ENCODE peak calls at places on chromosomes 7 and 10, in six cellular contexts. One of them, this sample, is unnamed.

GRCh38 chr10:94430705-94431104 is 28.4 kb downstream of the TBC1D12 start:
- DNase-seq in fibroblast of mammary gland: peak; percentile 25
- DNase-seq in mucosa of descending colon: no peak
- DNase-seq in bronchial epithelial cell: no peak
- DNase-seq in colonic mucosa: no peak
- DNase-seq in lower lobe of right lung: no peak
- DNase-seq in this sample: no peak

GRCh38 chr7:71846160-71846559 is 566.0 kb downstream of the CALN1 start:
- DNase-seq in fibroblast of mammary gland: no peak
- DNase-seq in bronchial epithelial cell: no peak
- DNase-seq in mucosa of descending colon: no peak
- DNase-seq in lower lobe of right lung: no peak
- DNase-seq in colonic mucosa: no peak
- DNase-seq in this sample: no peak

GRCh38 chr7:12683678-12684077 is 3.8 kb upstream of the ARL4A start:
- DNase-seq in colonic mucosa: no peak
- DNase-seq in mucosa of descending colon: no peak
- DNase-seq in lower lobe of right lung: no peak
- DNase-seq in fibroblast of mammary gland: peak; percentile 41
- DNase-seq in bronchial epithelial cell: peak; percentile 30
- DNase-seq in this sample: no peak

GRCh38 chr7:132065193-132065972 is 509.0 kb upstream of the PODXL start:
- DNase-seq in fibroblast of mammary gland: peak; percentile 96
- DNase-seq in lower lobe of right lung: no peak
- DNase-seq in mucosa of descending colon: peak; percentile 31
- DNase-seq in bronchial epithelial cell: peak; percentile 97
- DNase-seq in colonic mucosa: peak; percentile 37
- DNase-seq in this sample: no peak

GRCh38 chr7:92621641-92622429 is 31.6 kb upstream of the FAM133B start:
- DNase-seq in lower lobe of right lung: no peak
- DNase-seq in bronchial epithelial cell: peak; percentile 76
- DNase-seq in mucosa of descending colon: no peak
- DNase-seq in colonic mucosa: no peak
- DNase-seq in fibroblast of mammary gland: no peak
- DNase-seq in this sample: no peak

GRCh38 chr7:155682484-155682883 is 38.0 kb downstream of the RBM33 start:
- DNase-seq in lower lobe of right lung: no peak
- DNase-seq in bronchial epithelial cell: no peak
- DNase-seq in fibroblast of mammary gland: no peak
- DNase-seq in mucosa of descending colon: no peak
- DNase-seq in colonic mucosa: no peak
- DNase-seq in this sample: no peak

GRCh38 chr10:42975558-42976352 is 101.1 kb upstream of the RET start:
- DNase-seq in bronchial epithelial cell: no peak
- DNase-seq in fibroblast of mammary gland: no peak
- DNase-seq in mucosa of descending colon: no peak
- DNase-seq in lower lobe of right lung: no peak
- DNase-seq in colonic mucosa: no peak
- DNase-seq in this sample: no peak

GRCh38 chr10:123855013-123855684 is 36.5 kb downstream of the CPXM2 start:
- DNase-seq in bronchial epithelial cell: no peak
- DNase-seq in colonic mucosa: no peak
- DNase-seq in fibroblast of mammary gland: no peak
- DNase-seq in lower lobe of right lung: no peak
- DNase-seq in mucosa of descending colon: no peak
- DNase-seq in this sample: no peak

GRCh38 chr10:102975483-102976057 is 57.5 kb downstream of the CNNM2 start:
- DNase-seq in fibroblast of mammary gland: peak; percentile 6
- DNase-seq in lower lobe of right lung: no peak
- DNase-seq in colonic mucosa: no peak
- DNase-seq in bronchial epithelial cell: no peak
- DNase-seq in mucosa of descending colon: no peak
- DNase-seq in this sample: no peak

GRCh38 chr7:87507446-87507845 is 32.0 kb upstream of the ABCB4 start:
- DNase-seq in lower lobe of right lung: no peak
- DNase-seq in colonic mucosa: no peak
- DNase-seq in fibroblast of mammary gland: no peak
- DNase-seq in mucosa of descending colon: no peak
- DNase-seq in bronchial epithelial cell: peak; percentile 2
- DNase-seq in this sample: no peak

GRCh38 chr10:625335-625699 is 64.2 kb downstream of the DIP2C start:
- DNase-seq in mucosa of descending colon: no peak
- DNase-seq in lower lobe of right lung: peak; percentile 41
- DNase-seq in bronchial epithelial cell: no peak
- DNase-seq in colonic mucosa: no peak
- DNase-seq in fibroblast of mammary gland: no peak
- DNase-seq in this sample: no peak

GRCh38 chr7:131911112-131911511 is 354.7 kb upstream of the PODXL start:
- DNase-seq in lower lobe of right lung: no peak
- DNase-seq in bronchial epithelial cell: no peak
- DNase-seq in colonic mucosa: no peak
- DNase-seq in fibroblast of mammary gland: no peak
- DNase-seq in mucosa of descending colon: no peak
- DNase-seq in this sample: no peak

GRCh38 chr10:77909755-77910375 is 16.7 kb downstream of the DLG5 start:
- DNase-seq in lower lobe of right lung: no peak
- DNase-seq in colonic mucosa: peak; percentile 82
- DNase-seq in bronchial epithelial cell: peak; percentile 44
- DNase-seq in fibroblast of mammary gland: peak; percentile 81
- DNase-seq in mucosa of descending colon: peak; percentile 67
- DNase-seq in this sample: no peak

GRCh38 chr7:32892521-32893224 is 1.1 kb upstream of the KBTBD2 start:
- DNase-seq in lower lobe of right lung: peak; percentile 62
- DNase-seq in bronchial epithelial cell: peak; percentile 84
- DNase-seq in mucosa of descending colon: peak; percentile 65
- DNase-seq in fibroblast of mammary gland: peak; percentile 65
- DNase-seq in colonic mucosa: peak; percentile 54
- DNase-seq in this sample: peak; percentile 68

GRCh38 chr10:97096327-97097153 is 89.2 kb downstream of the SLIT1 start:
- DNase-seq in lower lobe of right lung: no peak
- DNase-seq in bronchial epithelial cell: no peak
- DNase-seq in colonic mucosa: no peak
- DNase-seq in fibroblast of mammary gland: no peak
- DNase-seq in mucosa of descending colon: no peak
- DNase-seq in this sample: no peak

GRCh38 chr7:75915416-75916156 is 631 bp downstream of the POR start:
- DNase-seq in mucosa of descending colon: peak; percentile 35
- DNase-seq in fibroblast of mammary gland: peak; percentile 52
- DNase-seq in bronchial epithelial cell: no peak
- DNase-seq in lower lobe of right lung: no peak
- DNase-seq in colonic mucosa: peak; percentile 41
- DNase-seq in this sample: no peak

GRCh38 chr10:86715836-86716235 is 40.6 kb upstream of the BMPR1A start:
- DNase-seq in mucosa of descending colon: no peak
- DNase-seq in fibroblast of mammary gland: no peak
- DNase-seq in colonic mucosa: no peak
- DNase-seq in bronchial epithelial cell: no peak
- DNase-seq in lower lobe of right lung: no peak
- DNase-seq in this sample: no peak

GRCh38 chr7:94145602-94146001 is 141.4 kb upstream of the BET1 start:
- DNase-seq in mucosa of descending colon: no peak
- DNase-seq in bronchial epithelial cell: no peak
- DNase-seq in fibroblast of mammary gland: peak; percentile 81
- DNase-seq in colonic mucosa: no peak
- DNase-seq in lower lobe of right lung: no peak
- DNase-seq in this sample: no peak

GRCh38 chr10:112835933-112836564 is 114.0 kb upstream of the TCF7L2 start:
- DNase-seq in bronchial epithelial cell: no peak
- DNase-seq in colonic mucosa: no peak
- DNase-seq in lower lobe of right lung: no peak
- DNase-seq in mucosa of descending colon: peak; percentile 35
- DNase-seq in fibroblast of mammary gland: peak; percentile 12
- DNase-seq in this sample: no peak

GRCh38 chr7:148746139-148746538 is 47.4 kb downstream of the CUL1 start:
- DNase-seq in fibroblast of mammary gland: peak; percentile 9
- DNase-seq in bronchial epithelial cell: peak; percentile 10
- DNase-seq in lower lobe of right lung: no peak
- DNase-seq in mucosa of descending colon: no peak
- DNase-seq in colonic mucosa: no peak
- DNase-seq in this sample: no peak
- TF ChIP-seq CTCF in fibroblast of mammary gland: no peak
- TF ChIP-seq CTCF in bronchial epithelial cell: no peak
- TF ChIP-seq CTCF in lower lobe of right lung: no peak
- TF ChIP-seq CTCF in mucosa of descending colon: no peak
- TF ChIP-seq CTCF in colonic mucosa: no peak
- TF ChIP-seq CTCF in this sample: no peak

DNA sequence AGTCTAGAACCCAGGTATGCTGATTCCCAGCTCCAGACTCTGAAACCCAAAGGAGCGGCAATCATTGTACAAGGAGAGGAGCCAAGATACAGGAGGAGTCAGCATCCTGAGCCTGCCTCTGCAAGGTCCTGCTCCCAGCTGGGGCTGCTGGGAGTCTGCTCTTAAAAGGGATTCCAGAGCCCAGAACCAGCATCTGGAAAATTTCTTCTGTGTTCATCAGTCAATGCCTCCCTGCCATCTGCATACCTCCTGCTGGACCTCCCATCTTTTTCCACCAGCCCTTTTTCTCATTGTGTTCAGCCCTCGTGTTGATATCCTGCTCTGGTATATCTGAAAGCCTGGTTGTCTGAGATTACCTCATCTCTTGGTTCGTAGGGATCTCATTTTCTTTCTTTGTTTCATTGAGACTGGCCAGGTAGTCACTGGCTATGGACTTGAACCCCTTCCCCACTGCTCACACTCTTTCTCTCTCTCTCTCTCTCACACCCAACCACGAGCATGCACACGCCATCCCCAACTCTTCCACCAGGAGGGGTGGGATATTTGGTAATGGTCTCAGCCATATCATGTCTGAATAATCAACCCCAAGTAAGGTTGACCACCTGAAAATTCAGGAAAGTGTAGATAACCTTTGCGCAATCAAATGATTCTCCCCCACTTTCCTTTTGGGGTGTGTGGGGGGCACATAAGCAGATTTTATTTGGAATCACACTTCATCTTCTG is 608.8 kb downstream of the LRMDA start:
- DNase-seq in mucosa of descending colon: no peak
- DNase-seq in colonic mucosa: no peak
- DNase-seq in lower lobe of right lung: no peak
- DNase-seq in fibroblast of mammary gland: no peak
- DNase-seq in bronchial epithelial cell: no peak
- DNase-seq in this sample: no peak
- TF ChIP-seq CTCF in mucosa of descending colon: no peak
- TF ChIP-seq CTCF in colonic mucosa: no peak
- TF ChIP-seq CTCF in lower lobe of right lung: no peak
- TF ChIP-seq CTCF in fibroblast of mammary gland: peak; percentile 12
- TF ChIP-seq CTCF in bronchial epithelial cell: no peak
- TF ChIP-seq CTCF in this sample: peak; percentile 64

DNA sequence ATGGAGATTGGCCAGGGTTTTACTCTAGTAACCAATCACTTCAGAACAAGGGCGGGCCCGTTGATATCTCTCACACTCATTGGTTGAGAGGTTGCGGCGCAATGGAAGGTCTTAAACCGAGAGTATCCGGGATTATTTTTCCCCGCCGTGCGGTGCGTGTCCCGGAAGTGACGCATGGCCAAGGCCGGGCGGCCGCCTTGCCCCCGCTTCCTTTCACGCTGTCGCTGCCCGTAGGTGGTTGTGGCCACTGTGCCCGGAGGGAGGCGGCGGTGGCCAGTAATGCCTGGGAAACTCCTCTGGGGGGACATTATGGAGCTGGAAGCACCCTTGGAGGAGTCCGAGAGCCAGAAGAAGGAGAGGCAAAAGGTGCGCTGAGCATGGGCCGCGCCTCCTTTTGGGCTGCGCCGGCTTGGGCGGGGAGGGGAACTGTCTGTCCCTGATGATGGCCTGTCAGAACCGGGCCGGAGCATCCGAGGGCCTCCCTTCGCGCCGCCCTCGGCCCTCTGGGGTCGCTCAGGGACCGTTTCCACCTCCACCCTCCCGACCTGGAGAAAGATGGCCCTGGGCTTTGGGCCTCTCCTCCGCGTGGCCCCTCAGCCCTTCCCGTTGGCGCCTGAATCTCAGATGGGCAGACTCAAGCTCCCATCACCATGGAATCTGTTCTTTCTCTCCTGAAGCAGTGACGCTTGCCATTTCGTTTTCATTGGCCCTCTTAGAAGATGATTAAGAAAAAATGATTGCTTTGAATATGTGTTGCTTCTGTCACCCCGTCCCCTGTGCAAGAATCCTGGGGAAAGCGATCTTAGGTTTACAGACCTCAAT is at the start of gene DDX50:
- DNase-seq in lower lobe of right lung: peak; percentile 97
- DNase-seq in fibroblast of mammary gland: peak; percentile 99
- DNase-seq in mucosa of descending colon: peak; percentile 98
- DNase-seq in colonic mucosa: peak; percentile 98
- DNase-seq in bronchial epithelial cell: peak; percentile 98
- DNase-seq in this sample: peak; percentile 95
- TF ChIP-seq CTCF in lower lobe of right lung: peak; percentile 29
- TF ChIP-seq CTCF in fibroblast of mammary gland: no peak
- TF ChIP-seq CTCF in mucosa of descending colon: peak; percentile 13
- TF ChIP-seq CTCF in colonic mucosa: no peak
- TF ChIP-seq CTCF in bronchial epithelial cell: no peak
- TF ChIP-seq CTCF in this sample: peak; percentile 59

DNA sequence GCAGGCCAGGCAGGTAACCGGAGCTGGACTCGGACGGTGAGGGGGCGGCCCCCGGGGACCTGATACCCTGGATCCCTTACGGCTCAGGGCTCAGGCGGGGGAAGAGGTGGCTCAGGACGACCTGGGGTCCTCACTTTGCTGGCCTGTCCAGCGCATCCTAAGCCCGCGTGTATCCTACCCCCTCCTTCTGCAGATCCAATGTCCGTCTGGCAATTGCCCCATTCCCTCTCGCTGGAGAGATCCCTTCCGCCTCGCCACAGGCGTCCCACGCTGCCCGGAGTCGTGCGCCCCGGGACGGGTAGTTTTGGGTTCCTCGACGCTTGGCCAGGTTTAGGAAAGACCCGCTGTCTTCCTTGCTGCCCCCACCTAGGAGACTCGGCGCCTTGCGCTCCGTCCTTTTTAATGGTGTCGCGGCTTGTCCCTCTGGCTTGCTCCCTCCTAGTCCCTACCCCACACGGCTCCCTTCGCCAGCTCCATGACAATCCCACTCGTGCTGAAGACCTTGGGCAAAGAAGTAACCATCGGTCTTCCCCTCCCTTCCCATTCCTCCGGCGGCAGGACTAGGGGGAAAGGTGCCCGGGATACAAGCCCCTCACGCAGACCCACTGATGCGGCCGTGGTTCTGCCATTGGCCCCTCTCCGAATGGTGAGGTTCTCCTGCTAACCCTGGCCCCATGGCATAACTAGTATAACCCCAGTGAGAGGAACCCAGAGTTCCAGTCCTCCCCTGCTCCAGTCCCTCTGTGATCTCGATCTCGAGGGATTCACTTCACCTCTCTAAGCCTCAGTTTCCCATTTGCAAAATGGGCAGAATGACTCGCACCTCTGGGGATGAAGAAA is 170.3 kb downstream of the UBE2H start:
- DNase-seq in lower lobe of right lung: no peak
- DNase-seq in mucosa of descending colon: no peak
- DNase-seq in fibroblast of mammary gland: no peak
- DNase-seq in bronchial epithelial cell: no peak
- DNase-seq in colonic mucosa: no peak
- DNase-seq in this sample: no peak
- TF ChIP-seq CTCF in lower lobe of right lung: no peak
- TF ChIP-seq CTCF in mucosa of descending colon: no peak
- TF ChIP-seq CTCF in fibroblast of mammary gland: no peak
- TF ChIP-seq CTCF in bronchial epithelial cell: no peak
- TF ChIP-seq CTCF in colonic mucosa: no peak
- TF ChIP-seq CTCF in this sample: no peak

GRCh38 chr10:60733189-60733815 is 45.0 kb upstream of the CDK1 start:
- DNase-seq in fibroblast of mammary gland: no peak
- DNase-seq in lower lobe of right lung: peak; percentile 77
- DNase-seq in colonic mucosa: peak; percentile 71
- DNase-seq in bronchial epithelial cell: peak; percentile 50
- DNase-seq in mucosa of descending colon: peak; percentile 74
- DNase-seq in this sample: peak; percentile 78
- TF ChIP-seq CTCF in fibroblast of mammary gland: no peak
- TF ChIP-seq CTCF in lower lobe of right lung: peak; percentile 55
- TF ChIP-seq CTCF in colonic mucosa: peak; percentile 61
- TF ChIP-seq CTCF in bronchial epithelial cell: peak; percentile 52
- TF ChIP-seq CTCF in mucosa of descending colon: peak; percentile 57
- TF ChIP-seq CTCF in this sample: peak; percentile 75

This sample was measured in type B pancreatic cell.